ENCODE peak calls at places on chromosomes 4 and X, in seven cellular contexts. K, B, X, V, Z, N and Y are unnamed samples.

GRCh38 chr4:31234494-31234893 is 514.3 kb downstream of the PCDH7 start:
- DNase-seq in K (no peak), B (no peak), X (no peak), V (no peak), Z (no peak), N (peak; percentile 7), Y (no peak)

GRCh38 chr4:25943312-25943711 is 29.3 kb downstream of the SMIM20 start:
- DNase-seq in K (no peak), B (no peak), X (no peak), V (no peak), Z (peak; percentile 20), N (no peak), Y (no peak)

GRCh38 chrX:15854080-15854655 is 445 bp downstream of the AP1S2 start:
- DNase-seq in K (no peak), B (peak; percentile 39), X (no peak), V (no peak), Z (no peak), N (peak; percentile 57), Y (no peak)

GRCh38 chr4:8914461-8915171 is 43.0 kb upstream of the HMX1 start:
- DNase-seq in K (no peak), B (peak; percentile 15), X (no peak), V (no peak), Z (no peak), N (peak; percentile 4), Y (no peak)

GRCh38 chr4:173793937-173794510 is 264.0 kb upstream of the HAND2 start:
- DNase-seq in K (no peak), B (no peak), X (no peak), V (peak; percentile 15), Z (peak; percentile 78), N (no peak), Y (no peak)

GRCh38 chr4:144732584-144733130 is 86.7 kb downstream of the HHIP start:
- DNase-seq in K (no peak), B (no peak), X (no peak), V (no peak), Z (peak; percentile 4), N (no peak), Y (no peak)

GRCh38 chrX:69556094-69557011 is 52.2 kb downstream of the NALF2 start:
- DNase-seq in K (no peak), B (no peak), X (peak; percentile 10), V (peak; percentile 3), Z (no peak), N (no peak), Y (peak; percentile 36)

GRCh38 chr4:1367230-1367935 is 20.4 kb downstream of the UVSSA start:
- DNase-seq in K (no peak), B (no peak), X (no peak), V (no peak), Z (no peak), N (no peak), Y (no peak)

GRCh38 chrX:129097668-129098067 is 425.6 kb downstream of the SMARCA1 start:
- DNase-seq in K (no peak), B (no peak), X (no peak), V (no peak), Z (no peak), N (no peak), Y (no peak)

GRCh38 chr4:87559090-87559837 is 30.1 kb upstream of the SPARCL1 start:
- DNase-seq in K (no peak), B (no peak), X (no peak), V (no peak), Z (no peak), N (peak; percentile 10), Y (no peak)

GRCh38 chrX:35115205-35115604 is 172.6 kb downstream of the FAM47B start:
- DNase-seq in K (peak; percentile 31), B (no peak), X (no peak), V (peak; percentile 68), Z (peak; percentile 91), N (no peak), Y (peak; percentile 41)

GRCh38 chrX:141278306-141278705 is 36.0 kb upstream of the SPANXC start:
- DNase-seq in K (no peak), B (no peak), X (no peak), V (peak; percentile 7), Z (peak; percentile 6), N (no peak), Y (no peak)

GRCh38 chrX:124388562-124388961 is 42.2 kb downstream of the SH2D1A start:
- DNase-seq in K (no peak), B (peak; percentile 17), X (peak; percentile 4), V (peak; percentile 42), Z (peak; percentile 49), N (peak; percentile 11), Y (peak; percentile 39)

GRCh38 chrX:67893931-67894330 is 350.1 kb downstream of the AR start:
- DNase-seq in K (no peak), B (no peak), X (no peak), V (peak; percentile 31), Z (peak; percentile 3), N (no peak), Y (no peak)

GRCh38 chr4:169314906-169315305 is 44.1 kb upstream of the SH3RF1 start:
- DNase-seq in K (no peak), B (peak; percentile 30), X (no peak), V (peak; percentile 77), Z (peak; percentile 70), N (no peak), Y (peak; percentile 81)

GRCh38 chr4:169278669-169279068 is 7.9 kb upstream of the SH3RF1 start:
- DNase-seq in K (no peak), B (no peak), X (no peak), V (no peak), Z (no peak), N (no peak), Y (no peak)

GRCh38 chr4:123555500-123556273 is 159.1 kb downstream of the SPRY1 start:
- DNase-seq in K (peak; percentile 38), B (peak; percentile 92), X (peak; percentile 81), V (peak; percentile 98), Z (peak; percentile 74), N (no peak), Y (peak; percentile 95)

GRCh38 chr4:89800012-89800516 is 36.9 kb downstream of the SNCA start:
- DNase-seq in K (no peak), B (no peak), X (peak; percentile 78), V (peak; percentile 76), Z (peak; percentile 18), N (no peak), Y (peak; percentile 38)

GRCh38 chr4:74873545-74874295 is 59.2 kb upstream of the PARM1 start:
- DNase-seq in K (no peak), B (no peak), X (peak; percentile 96), V (no peak), Z (no peak), N (peak; percentile 30), Y (no peak)

GRCh38 chr4:77493829-77494551 is 111.6 kb upstream of the CXCL13 start:
- DNase-seq in K (no peak), B (no peak), X (no peak), V (no peak), Z (no peak), N (no peak), Y (no peak)

GRCh38 chrX:122777766-122778165 is 406.3 kb upstream of the GRIA3 start:
- DNase-seq in K (no peak), B (no peak), X (no peak), V (no peak), Z (no peak), N (no peak), Y (no peak)
- TF ChIP-seq CTCF in K (no peak), B (no peak), X (peak; percentile 9), V (no peak), Z (peak; percentile 20), N (no peak), Y (no peak)

DNA sequence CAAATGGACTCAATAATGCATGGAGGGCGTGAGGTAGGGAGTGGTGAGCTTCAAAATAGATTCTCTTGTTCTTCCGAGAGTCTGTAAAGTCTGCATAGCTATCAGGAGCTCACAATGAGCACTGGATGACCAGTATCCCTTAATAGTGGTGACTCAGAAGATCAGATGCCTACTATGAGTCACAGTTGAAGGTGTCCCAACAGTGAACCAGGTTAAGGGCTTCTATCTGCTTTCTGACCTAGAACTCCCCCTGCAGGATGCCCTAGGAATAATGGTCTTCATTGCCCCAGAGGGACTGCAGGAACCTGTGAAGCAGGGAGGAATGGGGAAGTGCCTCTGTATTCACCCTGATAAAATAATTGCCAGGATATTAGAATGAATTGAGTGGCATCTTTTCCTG is 22.1 kb downstream of the DGKK start:
- DNase-seq in K (no peak), B (no peak), X (no peak), V (no peak), Z (peak; percentile 1), N (no peak), Y (no peak)
- TF ChIP-seq CTCF in K (no peak), B (no peak), X (no peak), V (no peak), Z (no peak), N (no peak), Y (no peak)

DNA sequence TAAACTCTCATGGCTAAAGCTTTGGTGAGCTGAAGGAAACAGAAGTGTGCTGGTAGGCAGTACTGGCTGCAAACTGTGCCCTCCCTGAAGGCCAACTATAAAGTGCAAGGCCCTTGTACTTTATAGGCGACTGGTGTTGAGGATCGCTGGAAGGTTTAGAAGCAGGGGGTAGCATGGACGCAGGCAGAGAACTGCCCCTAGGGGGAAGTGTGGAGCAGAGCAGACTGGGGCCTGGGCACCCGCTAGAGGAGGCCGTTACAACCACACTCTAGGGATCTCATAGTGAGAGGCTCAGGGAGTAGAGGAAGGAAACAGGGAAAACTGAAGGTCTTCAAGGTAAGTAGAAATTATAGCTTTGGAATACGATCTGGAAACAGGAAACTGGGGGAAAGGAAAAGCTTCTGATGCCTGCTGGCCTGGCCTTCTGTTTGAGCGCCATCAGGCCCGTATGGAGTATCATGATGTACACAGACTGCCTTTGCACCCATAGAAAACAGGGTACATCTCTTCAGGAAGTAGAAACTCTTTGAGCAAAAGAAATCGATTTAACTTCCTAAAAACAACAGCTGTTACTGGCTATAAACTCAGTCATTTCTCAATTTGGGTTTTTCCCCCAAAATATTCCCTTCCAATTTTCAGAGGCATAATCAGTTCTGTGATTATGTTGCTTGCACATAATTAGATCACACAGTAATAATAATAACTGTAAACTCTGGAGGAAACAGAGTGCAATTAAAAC is 23.9 kb upstream of the TMSB4X start:
- DNase-seq in K (no peak), B (no peak), X (no peak), V (no peak), Z (no peak), N (no peak), Y (no peak)
- TF ChIP-seq CTCF in K (no peak), B (no peak), X (peak; percentile 39), V (peak; percentile 10), Z (peak; percentile 26), N (peak; percentile 58), Y (peak; percentile 38)

GRCh38 chrX:80282535-80282934 is 137.7 kb upstream of the TENT5D start:
- DNase-seq in K (no peak), B (no peak), X (no peak), V (peak; percentile 0), Z (no peak), N (no peak), Y (no peak)

GRCh38 chrX:80290834-80291233 is 129.4 kb upstream of the TENT5D start:
- DNase-seq in K (no peak), B (no peak), X (no peak), V (no peak), Z (no peak), N (no peak), Y (no peak)

DNA sequence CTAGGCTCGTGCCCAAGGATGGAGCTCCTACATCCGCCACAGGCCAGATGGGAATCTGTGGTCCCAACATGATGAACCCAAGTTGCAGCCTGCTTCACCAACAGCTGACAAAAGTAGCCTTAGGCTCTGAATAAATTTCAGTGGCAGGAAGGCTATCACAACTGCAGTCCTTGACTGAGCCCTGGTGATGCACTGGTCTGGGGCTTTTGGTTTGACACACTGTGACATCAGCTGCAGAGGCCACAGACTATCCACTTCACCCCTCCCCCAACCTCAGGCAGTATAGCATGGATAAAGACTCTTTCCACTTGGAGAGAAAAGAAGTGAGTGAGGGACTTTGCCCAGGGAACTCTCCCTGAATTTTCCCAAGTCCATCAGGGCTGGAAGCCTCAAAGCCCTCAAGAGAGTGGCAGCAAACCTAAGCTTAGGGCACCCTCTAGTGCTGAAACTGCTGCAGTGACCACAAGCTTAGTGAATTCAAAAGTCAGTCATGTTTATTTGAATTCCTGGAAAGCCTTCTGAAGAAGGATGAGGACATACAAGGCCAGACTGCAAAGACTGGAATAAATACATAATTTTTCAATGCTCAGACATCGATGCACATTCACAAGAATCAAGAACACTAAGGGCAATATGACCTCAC is 135.0 kb upstream of the TENT5D start:
- DNase-seq in K (no peak), B (no peak), X (no peak), V (peak; percentile 1), Z (peak; percentile 1), N (peak; percentile 1), Y (no peak)
- TF ChIP-seq CTCF in K (no peak), B (no peak), X (peak; percentile 28), V (no peak), Z (peak; percentile 22), N (peak; percentile 27), Y (peak; percentile 23)